ENCODE peak calls at places on chromosomes 6 and 20, in six cellular contexts. One of them, this sample, is unnamed.
A peak's percentile ranks its signal among the peaks of the same experiment; 100 is the strongest.

GRCh38 chr20:47905628-47906487 is 120.6 kb upstream of the SULF2 start:
- DNase-seq in pancreas: no peak
- DNase-seq in neuronal stem cell: no peak
- DNase-seq in naive thymus-derived CD4-positive, alpha-beta T cell: no peak
- DNase-seq in cardiac muscle cell: no peak
- DNase-seq in Peyer's patch: no peak
- DNase-seq in this sample: no peak

GRCh38 chr6:82783587-82784253 is 281.9 kb downstream of the UBE3D start:
- DNase-seq in Peyer's patch: no peak
- DNase-seq in naive thymus-derived CD4-positive, alpha-beta T cell: no peak
- DNase-seq in cardiac muscle cell: no peak
- DNase-seq in neuronal stem cell: no peak
- DNase-seq in pancreas: no peak
- DNase-seq in this sample: no peak

GRCh38 chr20:59006864-59007757 is at the start of gene CTSZ:
- DNase-seq in Peyer's patch: peak; percentile 90
- DNase-seq in neuronal stem cell: peak; percentile 38
- DNase-seq in cardiac muscle cell: peak; percentile 48
- DNase-seq in pancreas: peak; percentile 84
- DNase-seq in naive thymus-derived CD4-positive, alpha-beta T cell: peak; percentile 40
- DNase-seq in this sample: peak; percentile 37

GRCh38 chr6:4355241-4355640 is 219.9 kb upstream of the ECI2 start:
- DNase-seq in pancreas: no peak
- DNase-seq in cardiac muscle cell: peak; percentile 64
- DNase-seq in naive thymus-derived CD4-positive, alpha-beta T cell: no peak
- DNase-seq in Peyer's patch: no peak
- DNase-seq in neuronal stem cell: no peak
- DNase-seq in this sample: peak; percentile 57

GRCh38 chr20:20297181-20297580 is 70.7 kb upstream of the INSM1 start:
- DNase-seq in neuronal stem cell: no peak
- DNase-seq in cardiac muscle cell: no peak
- DNase-seq in pancreas: no peak
- DNase-seq in Peyer's patch: no peak
- DNase-seq in naive thymus-derived CD4-positive, alpha-beta T cell: no peak
- DNase-seq in this sample: no peak

GRCh38 chr6:12403201-12403826 is 113.2 kb downstream of the EDN1 start:
- DNase-seq in Peyer's patch: peak; percentile 51
- DNase-seq in neuronal stem cell: no peak
- DNase-seq in pancreas: no peak
- DNase-seq in naive thymus-derived CD4-positive, alpha-beta T cell: no peak
- DNase-seq in cardiac muscle cell: peak; percentile 54
- DNase-seq in this sample: peak; percentile 29

GRCh38 chr6:125746731-125747588 is 2.5 kb upstream of the HEY2 start:
- DNase-seq in neuronal stem cell: peak; percentile 71
- DNase-seq in cardiac muscle cell: peak; percentile 80
- DNase-seq in naive thymus-derived CD4-positive, alpha-beta T cell: peak; percentile 69
- DNase-seq in Peyer's patch: peak; percentile 87
- DNase-seq in pancreas: no peak
- DNase-seq in this sample: peak; percentile 73

GRCh38 chr6:15483060-15483459 is 179.8 kb downstream of the DTNBP1 start:
- DNase-seq in pancreas: no peak
- DNase-seq in naive thymus-derived CD4-positive, alpha-beta T cell: no peak
- DNase-seq in Peyer's patch: no peak
- DNase-seq in cardiac muscle cell: no peak
- DNase-seq in neuronal stem cell: no peak
- DNase-seq in this sample: no peak

GRCh38 chr6:6284231-6284966 is 36.1 kb downstream of the F13A1 start:
- DNase-seq in pancreas: no peak
- DNase-seq in Peyer's patch: no peak
- DNase-seq in neuronal stem cell: no peak
- DNase-seq in cardiac muscle cell: no peak
- DNase-seq in naive thymus-derived CD4-positive, alpha-beta T cell: no peak
- DNase-seq in this sample: no peak

GRCh38 chr6:40585661-40586269 is 1.4 kb downstream of the LRFN2 start:
- DNase-seq in naive thymus-derived CD4-positive, alpha-beta T cell: no peak
- DNase-seq in neuronal stem cell: peak; percentile 49
- DNase-seq in pancreas: no peak
- DNase-seq in Peyer's patch: no peak
- DNase-seq in cardiac muscle cell: no peak
- DNase-seq in this sample: no peak

GRCh38 chr6:71394001-71394432 is 105.4 kb downstream of the OGFRL1 start:
- DNase-seq in neuronal stem cell: no peak
- DNase-seq in Peyer's patch: no peak
- DNase-seq in pancreas: no peak
- DNase-seq in naive thymus-derived CD4-positive, alpha-beta T cell: no peak
- DNase-seq in cardiac muscle cell: peak; percentile 73
- DNase-seq in this sample: peak; percentile 87

GRCh38 chr6:37663016-37663810 is 34.5 kb downstream of the MDGA1 start:
- DNase-seq in pancreas: no peak
- DNase-seq in neuronal stem cell: no peak
- DNase-seq in cardiac muscle cell: peak; percentile 43
- DNase-seq in Peyer's patch: no peak
- DNase-seq in naive thymus-derived CD4-positive, alpha-beta T cell: no peak
- DNase-seq in this sample: peak; percentile 22

GRCh38 chr20:17036546-17036945 is 190.3 kb upstream of the PCSK2 start:
- DNase-seq in Peyer's patch: no peak
- DNase-seq in naive thymus-derived CD4-positive, alpha-beta T cell: no peak
- DNase-seq in neuronal stem cell: no peak
- DNase-seq in pancreas: no peak
- DNase-seq in cardiac muscle cell: no peak
- DNase-seq in this sample: no peak

GRCh38 chr6:138844203-138844602 is 48.3 kb downstream of the ECT2L start:
- DNase-seq in neuronal stem cell: no peak
- DNase-seq in Peyer's patch: no peak
- DNase-seq in naive thymus-derived CD4-positive, alpha-beta T cell: no peak
- DNase-seq in pancreas: no peak
- DNase-seq in cardiac muscle cell: peak; percentile 97
- DNase-seq in this sample: peak; percentile 64

GRCh38 chr6:44072959-44073611 is 54.2 kb downstream of the MRPL14 start:
- DNase-seq in Peyer's patch: peak; percentile 82
- DNase-seq in pancreas: peak; percentile 99
- DNase-seq in cardiac muscle cell: peak; percentile 91
- DNase-seq in neuronal stem cell: peak; percentile 85
- DNase-seq in naive thymus-derived CD4-positive, alpha-beta T cell: peak; percentile 81
- DNase-seq in this sample: peak; percentile 85

GRCh38 chr20:878511-879307 is 37.4 kb downstream of the ANGPT4 start:
- DNase-seq in neuronal stem cell: peak; percentile 74
- DNase-seq in Peyer's patch: no peak
- DNase-seq in pancreas: no peak
- DNase-seq in naive thymus-derived CD4-positive, alpha-beta T cell: peak; percentile 10
- DNase-seq in cardiac muscle cell: peak; percentile 52
- DNase-seq in this sample: peak; percentile 38

GRCh38 chr6:148805767-148806166 is 58.9 kb downstream of the UST start:
- DNase-seq in naive thymus-derived CD4-positive, alpha-beta T cell: no peak
- DNase-seq in pancreas: no peak
- DNase-seq in cardiac muscle cell: no peak
- DNase-seq in neuronal stem cell: no peak
- DNase-seq in Peyer's patch: no peak
- DNase-seq in this sample: peak; percentile 14

GRCh38 chr6:116398366-116399005 is 27.7 kb downstream of the DSE start:
- DNase-seq in pancreas: no peak
- DNase-seq in Peyer's patch: no peak
- DNase-seq in neuronal stem cell: no peak
- DNase-seq in naive thymus-derived CD4-positive, alpha-beta T cell: no peak
- DNase-seq in cardiac muscle cell: peak; percentile 58
- DNase-seq in this sample: peak; percentile 52

GRCh38 chr20:61980647-61981583 is 84.8 kb downstream of the TAF4 start:
- DNase-seq in cardiac muscle cell: peak; percentile 15
- DNase-seq in Peyer's patch: no peak
- DNase-seq in naive thymus-derived CD4-positive, alpha-beta T cell: no peak
- DNase-seq in neuronal stem cell: no peak
- DNase-seq in pancreas: no peak
- DNase-seq in this sample: peak; percentile 6

GRCh38 chr20:38255389-38255788 is 5.1 kb downstream of the KIAA1755 start:
- DNase-seq in neuronal stem cell: no peak
- DNase-seq in pancreas: no peak
- DNase-seq in cardiac muscle cell: peak; percentile 39
- DNase-seq in Peyer's patch: no peak
- DNase-seq in naive thymus-derived CD4-positive, alpha-beta T cell: no peak
- DNase-seq in this sample: no peak

GRCh38 chr6:124007915-124008688 is 204.4 kb downstream of the NKAIN2 start:
- DNase-seq in naive thymus-derived CD4-positive, alpha-beta T cell: no peak
- DNase-seq in pancreas: no peak
- DNase-seq in cardiac muscle cell: no peak
- DNase-seq in Peyer's patch: no peak
- DNase-seq in neuronal stem cell: no peak
- DNase-seq in this sample: no peak

GRCh38 chr6:123997223-123997622 is 193.6 kb downstream of the NKAIN2 start:
- DNase-seq in cardiac muscle cell: no peak
- DNase-seq in naive thymus-derived CD4-positive, alpha-beta T cell: no peak
- DNase-seq in pancreas: no peak
- DNase-seq in neuronal stem cell: no peak
- DNase-seq in Peyer's patch: no peak
- DNase-seq in this sample: no peak

GRCh38 chr6:124007266-124007665 is 203.6 kb downstream of the NKAIN2 start:
- DNase-seq in naive thymus-derived CD4-positive, alpha-beta T cell: no peak
- DNase-seq in Peyer's patch: no peak
- DNase-seq in neuronal stem cell: no peak
- DNase-seq in pancreas: no peak
- DNase-seq in cardiac muscle cell: no peak
- DNase-seq in this sample: no peak

DNA sequence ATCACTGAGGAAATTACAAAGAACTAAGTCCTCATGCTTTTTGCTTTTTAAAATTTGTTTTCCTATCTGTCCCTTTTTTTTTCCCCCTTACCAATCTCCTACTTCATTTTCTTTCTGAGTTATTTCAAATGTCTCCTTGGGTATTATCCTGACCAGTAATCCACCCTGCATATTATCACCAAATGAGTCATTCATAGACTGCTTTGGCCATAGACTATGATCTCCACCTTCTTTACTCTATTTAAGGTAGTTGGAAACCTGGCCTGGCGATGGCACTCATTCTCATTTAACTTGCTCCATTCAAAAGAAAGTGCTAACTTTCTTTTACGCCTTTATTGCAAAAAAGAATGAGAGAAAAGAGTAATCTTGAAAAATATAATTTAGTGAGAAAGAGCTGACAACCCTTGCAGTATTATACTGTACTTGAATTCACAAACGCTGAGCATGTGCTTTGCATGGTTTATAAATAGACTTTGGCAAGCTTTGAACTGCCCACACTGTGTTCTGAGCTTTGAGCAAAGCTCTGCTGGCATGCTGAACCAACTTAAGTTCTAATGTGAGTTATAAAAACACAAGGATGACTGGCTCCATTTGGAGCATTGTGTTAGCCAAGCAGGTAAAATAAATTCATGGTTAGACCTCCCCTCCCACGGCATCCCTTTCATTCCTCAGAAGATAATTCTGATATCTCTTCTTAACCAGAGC is 198.9 kb downstream of the NKAIN2 start:
- DNase-seq in naive thymus-derived CD4-positive, alpha-beta T cell: no peak
- DNase-seq in cardiac muscle cell: no peak
- DNase-seq in Peyer's patch: no peak
- DNase-seq in pancreas: no peak
- DNase-seq in neuronal stem cell: no peak
- DNase-seq in this sample: no peak
- H3K4me3 ChIP-seq in naive thymus-derived CD4-positive, alpha-beta T cell: no peak overlapping the region
- H3K4me3 ChIP-seq in cardiac muscle cell: no peak overlapping the region
- H3K4me3 ChIP-seq in Peyer's patch: no peak overlapping the region
- H3K4me3 ChIP-seq in pancreas: no peak overlapping the region
- H3K4me3 ChIP-seq in neuronal stem cell: no peak overlapping the region
- H3K4me3 ChIP-seq in this sample: no peak overlapping the region

DNA sequence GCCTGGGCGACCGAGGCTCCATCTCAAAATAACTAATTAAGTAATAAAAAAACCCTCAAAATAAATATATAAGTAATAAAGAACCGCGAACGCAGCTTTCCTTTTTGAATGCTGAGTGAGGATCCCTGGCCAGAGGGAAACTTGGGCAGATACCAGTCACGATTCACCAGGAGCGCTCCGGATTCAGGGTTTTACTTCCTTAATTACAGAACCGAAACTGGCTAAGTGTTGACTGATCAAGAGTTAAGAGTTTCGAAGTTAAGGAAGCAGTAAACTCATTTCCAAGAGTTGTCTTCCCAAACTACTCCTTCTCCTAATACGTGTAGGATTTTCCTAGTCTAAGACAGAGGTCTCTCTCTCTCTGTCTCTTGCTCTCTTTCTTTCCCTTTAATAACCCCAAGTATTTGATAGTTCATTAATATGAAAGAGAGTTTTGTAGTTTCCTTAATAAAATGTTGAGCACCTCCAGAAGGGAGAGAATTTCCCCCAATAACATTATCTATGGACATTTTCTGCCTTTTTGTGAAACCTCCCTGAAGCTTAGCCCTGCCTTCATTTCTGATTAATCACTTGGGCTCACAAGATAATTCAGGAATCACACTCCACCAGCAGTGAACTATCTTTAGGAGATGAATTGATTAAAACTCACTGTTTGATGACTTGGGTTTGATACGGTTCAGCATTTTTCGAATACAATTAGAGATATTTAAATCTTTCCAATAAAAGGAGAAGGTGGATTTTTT is 61.5 kb upstream of the ZNF217 start:
- DNase-seq in naive thymus-derived CD4-positive, alpha-beta T cell: no peak
- DNase-seq in Peyer's patch: peak; percentile 72
- DNase-seq in cardiac muscle cell: no peak
- DNase-seq in neuronal stem cell: no peak
- DNase-seq in pancreas: no peak
- DNase-seq in this sample: peak; percentile 55
- H3K4me3 ChIP-seq in naive thymus-derived CD4-positive, alpha-beta T cell: peak overlapping the region; percentile 22
- H3K4me3 ChIP-seq in Peyer's patch: peak overlapping the region; percentile 4
- H3K4me3 ChIP-seq in cardiac muscle cell: no peak overlapping the region
- H3K4me3 ChIP-seq in neuronal stem cell: no peak overlapping the region
- H3K4me3 ChIP-seq in pancreas: no peak overlapping the region
- H3K4me3 ChIP-seq in this sample: peak overlapping the region; percentile 25

GRCh38 chr6:137498488-137499219 is 4.5 kb upstream of the OLIG3 start:
- DNase-seq in Peyer's patch: no peak
- DNase-seq in neuronal stem cell: no peak
- DNase-seq in naive thymus-derived CD4-positive, alpha-beta T cell: no peak
- DNase-seq in cardiac muscle cell: no peak
- DNase-seq in pancreas: no peak
- DNase-seq in this sample: no peak
- H3K4me3 ChIP-seq in Peyer's patch: no peak overlapping the region
- H3K4me3 ChIP-seq in neuronal stem cell: no peak overlapping the region
- H3K4me3 ChIP-seq in naive thymus-derived CD4-positive, alpha-beta T cell: no peak overlapping the region
- H3K4me3 ChIP-seq in cardiac muscle cell: no peak overlapping the region
- H3K4me3 ChIP-seq in pancreas: no peak overlapping the region
- H3K4me3 ChIP-seq in this sample: no peak overlapping the region

DNA sequence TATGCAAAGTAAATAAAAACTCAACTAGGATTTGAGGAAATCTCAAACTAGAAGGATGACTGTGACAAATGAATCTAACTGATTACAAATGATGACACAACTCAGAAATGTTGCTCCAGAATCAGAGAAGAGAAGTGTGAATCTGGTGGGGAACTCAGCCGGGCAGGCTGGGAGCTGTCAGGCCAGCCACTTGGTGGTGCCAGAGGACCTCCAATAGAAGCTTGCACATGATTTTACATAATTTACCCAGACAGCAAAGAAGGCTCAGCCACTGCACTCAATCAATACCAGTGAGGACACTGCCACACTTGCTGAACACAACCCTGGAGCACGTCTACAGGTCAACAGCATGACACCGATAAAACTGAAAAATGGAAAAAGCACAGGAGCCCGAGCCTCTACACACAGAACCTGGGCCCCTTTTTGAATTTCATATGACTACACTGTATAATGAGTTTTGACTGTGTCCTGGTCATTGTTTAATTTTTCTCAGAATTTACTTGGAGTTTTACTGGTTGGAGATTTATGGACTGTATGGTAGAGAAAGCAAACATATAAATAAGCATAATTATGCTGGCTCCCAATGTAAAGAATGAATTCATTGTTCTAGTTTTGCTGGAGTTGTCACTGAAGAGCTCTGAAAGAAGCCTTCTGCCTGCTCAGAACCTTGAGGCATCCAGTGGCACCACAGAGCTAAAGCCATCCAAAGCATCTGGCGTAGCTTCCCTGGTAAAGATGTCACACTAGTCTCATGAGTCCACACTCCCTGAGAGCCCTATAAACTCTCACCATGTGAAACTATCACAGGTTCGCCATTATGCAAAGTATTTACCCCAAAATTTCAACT is 296.5 kb downstream of the THBS2 start:
- DNase-seq in Peyer's patch: peak; percentile 80
- DNase-seq in pancreas: no peak
- DNase-seq in naive thymus-derived CD4-positive, alpha-beta T cell: peak; percentile 34
- DNase-seq in neuronal stem cell: peak; percentile 50
- DNase-seq in cardiac muscle cell: peak; percentile 89
- DNase-seq in this sample: peak; percentile 78
- H3K4me3 ChIP-seq in Peyer's patch: no peak overlapping the region
- H3K4me3 ChIP-seq in pancreas: no peak overlapping the region
- H3K4me3 ChIP-seq in naive thymus-derived CD4-positive, alpha-beta T cell: no peak overlapping the region
- H3K4me3 ChIP-seq in neuronal stem cell: no peak overlapping the region
- H3K4me3 ChIP-seq in cardiac muscle cell: no peak overlapping the region
- H3K4me3 ChIP-seq in this sample: no peak overlapping the region